ENCODE peak calls at places on chromosomes 5 and 9, in seven cellular contexts. S is A549, M is GM12878, W is K562, N is HepG2, Z is HCT116, C is SK-N-SH. Y is an unnamed sample.

GRCh38 chr9:113317777-113318176 is 14.6 kb upstream of the RNF183 start:
- DNase-seq in W (no peak), C (no peak), Z (no peak), M (no peak), S (no peak), N (peak), Y (no peak)

GRCh38 chr9:123339666-123340414 is 16.2 kb upstream of the CRB2 start:
- DNase-seq in C (no peak), S (no peak), M (peak), Z (no peak), W (peak), N (no peak), Y (peak)

GRCh38 chr9:133371261-133371711 is 4.6 kb downstream of the SURF4 start:
- DNase-seq in M (no peak), C (no peak), Z (no peak), W (peak), S (no peak), N (no peak), Y (peak)

GRCh38 chr5:90289837-90290236 is 119.7 kb downstream of the CETN3 start:
- DNase-seq in Z (no peak), S (no peak), M (no peak), W (no peak), N (no peak), C (no peak), Y (peak)

GRCh38 chr9:136867917-136868316 is 1.8 kb upstream of the EDF1 start:
- DNase-seq in W (no peak), M (no peak), N (no peak), S (no peak), C (no peak), Z (no peak), Y (no peak)

GRCh38 chr5:52943285-52943684 is 45.9 kb upstream of the ITGA2 start:
- DNase-seq in Z (no peak), M (no peak), N (peak), C (no peak), S (peak), W (no peak), Y (peak)

GRCh38 chr5:74864823-74865222 is 1.4 kb downstream of the FAM169A start:
- DNase-seq in W (no peak), N (peak), S (no peak), M (no peak), C (peak), Z (no peak), Y (no peak)

GRCh38 chr5:3010301-3010952 is 258.9 kb upstream of the IRX2 start:
- DNase-seq in N (no peak), W (no peak), M (no peak), C (no peak), S (no peak), Z (no peak), Y (no peak)

GRCh38 chr5:140298183-140298601 is 4.7 kb downstream of the PFDN1 start:
- DNase-seq in W (no peak), M (no peak), Z (no peak), C (no peak), N (peak), S (no peak), Y (no peak)

GRCh38 chr5:60835554-60835953 is 8.5 kb downstream of the ELOVL7 start:
- DNase-seq in C (no peak), N (no peak), M (no peak), Z (no peak), S (no peak), W (no peak), Y (no peak)

GRCh38 chr9:131954299-131954698 is 125.4 kb downstream of the MED27 start:
- DNase-seq in C (no peak), N (no peak), M (no peak), S (peak), W (peak), Z (peak), Y (no peak)

GRCh38 chr5:54534306-54534705 is 16.7 kb downstream of the SNX18 start:
- DNase-seq in N (no peak), M (no peak), C (no peak), S (no peak), W (no peak), Z (no peak), Y (no peak)

GRCh38 chr5:144583493-144584154 is 413.0 kb downstream of the KCTD16 start:
- DNase-seq in C (no peak), Z (no peak), N (no peak), W (no peak), M (no peak), S (peak), Y (no peak)

GRCh38 chr9:6703898-6704639 is 53.7 kb upstream of the KDM4C start:
- DNase-seq in M (no peak), Z (no peak), C (peak), N (peak), S (peak), W (no peak), Y (peak)

GRCh38 chr5:80987078-80987766 is 27.1 kb downstream of the RASGRF2 start:
- DNase-seq in N (no peak), C (no peak), Z (no peak), W (no peak), M (no peak), S (no peak), Y (no peak)

DNA sequence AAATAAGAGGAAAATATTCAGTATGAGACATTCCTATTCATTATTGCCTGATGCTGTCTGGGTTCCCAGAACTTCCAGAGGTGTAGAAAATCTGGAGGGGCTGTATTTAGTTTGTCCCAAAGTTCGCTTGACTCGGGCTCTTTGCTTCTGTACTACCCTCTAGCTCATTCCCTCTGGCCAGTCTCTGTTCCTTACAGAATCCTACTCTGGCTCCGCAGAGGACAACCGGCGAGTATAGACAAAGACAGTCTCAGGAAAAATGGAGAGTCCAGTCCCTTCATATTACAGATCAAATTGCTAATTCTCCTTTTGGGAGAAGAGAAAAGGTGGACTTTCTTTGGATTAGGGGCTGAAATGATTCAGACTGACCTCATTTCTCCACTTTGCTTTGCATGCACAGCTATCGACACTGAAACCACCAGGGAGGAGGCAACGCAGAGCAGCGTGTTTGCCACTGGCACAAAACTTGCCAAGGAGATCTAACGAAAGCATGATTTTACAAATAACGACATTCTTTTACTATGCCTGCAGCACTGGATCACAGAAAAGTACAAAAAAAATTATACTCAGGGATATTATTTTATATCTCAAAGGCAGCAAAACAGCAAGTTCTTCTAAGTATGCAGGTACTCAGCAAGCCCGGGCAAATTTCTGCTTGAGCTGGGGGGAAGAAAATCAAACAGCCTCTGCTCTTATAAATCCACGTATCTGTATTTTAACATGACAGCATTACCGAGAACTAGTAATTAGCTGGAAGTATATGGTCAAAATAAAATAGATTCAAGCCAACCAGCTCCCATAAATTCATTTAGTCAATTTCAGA is 279.7 kb downstream of the NPR3 start:
- DNase-seq in Z (no peak), C (no peak), S (no peak), N (no peak), W (no peak), M (no peak), Y (no peak)
- H3K4me3 ChIP-seq in Z (no peak), C (peak), S (no peak), N (no peak), W (no peak), M (no peak), Y (no peak)

GRCh38 chr5:124883686-124884085 is 137.2 kb upstream of the ZNF608 start:
- DNase-seq in N (no peak), C (no peak), Z (no peak), W (no peak), S (no peak), M (no peak), Y (no peak)

GRCh38 chr5:124878583-124879345 is 132.3 kb upstream of the ZNF608 start:
- DNase-seq in C (no peak), W (no peak), Z (no peak), M (no peak), N (no peak), S (no peak), Y (no peak)

GRCh38 chr5:124884108-124884507 is 137.7 kb upstream of the ZNF608 start:
- DNase-seq in S (no peak), M (no peak), Z (no peak), N (no peak), C (no peak), W (no peak), Y (no peak)

GRCh38 chr5:124881333-124881732 is 134.9 kb upstream of the ZNF608 start:
- DNase-seq in M (no peak), N (no peak), C (no peak), W (no peak), Z (no peak), S (no peak), Y (no peak)

DNA sequence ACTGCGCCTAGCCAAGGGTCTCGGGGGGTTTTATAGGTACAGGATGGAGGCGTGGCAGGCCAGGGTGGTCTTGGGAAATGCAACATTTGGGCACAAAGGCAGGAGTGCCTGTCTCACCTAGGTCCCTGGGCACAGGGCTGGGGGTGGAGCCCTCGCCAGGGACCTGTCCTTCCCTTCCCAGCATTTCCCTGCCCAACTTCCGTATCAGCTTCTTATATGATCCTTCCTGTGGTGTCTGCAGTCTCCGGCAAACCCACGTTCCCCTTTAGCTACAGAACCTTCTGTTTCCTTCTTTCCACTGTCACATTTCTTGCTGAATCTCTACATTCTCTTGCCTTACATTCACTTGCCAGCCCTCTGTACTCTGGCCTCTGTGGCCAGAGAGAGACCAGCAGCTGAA is 134.5 kb upstream of the ZNF608 start:
- DNase-seq in M (no peak), W (no peak), Z (no peak), C (no peak), S (no peak), N (no peak), Y (no peak)
- TF ChIP-seq MAX in M (no peak), W (no peak), Z (no peak), C (no peak), S (no peak), N (no peak), Y (no peak)

DNA sequence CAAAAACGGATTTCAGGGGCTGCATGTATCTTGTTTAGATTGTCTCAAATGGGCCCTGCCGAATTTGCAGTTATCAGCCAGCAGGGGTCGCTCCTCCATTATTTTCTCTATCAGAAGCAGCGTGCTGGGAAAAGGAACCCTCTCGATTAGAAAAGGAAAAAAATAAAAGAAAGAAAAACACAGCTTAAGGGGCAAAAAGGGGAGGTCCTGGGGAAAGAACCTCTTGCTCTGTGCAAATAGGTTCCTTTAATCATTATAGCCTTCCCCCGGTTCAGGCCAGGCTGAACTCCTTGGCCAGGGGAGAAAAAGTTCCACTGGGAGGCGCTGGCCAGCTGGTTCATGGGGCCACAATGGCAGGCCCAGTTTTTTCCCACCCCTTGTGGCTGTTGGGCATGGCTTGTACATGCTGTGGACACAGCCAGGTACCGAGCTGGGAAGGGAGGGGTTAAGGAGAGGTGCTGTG is 25.0 kb upstream of the CAPSL start:
- DNase-seq in W (peak), C (peak), S (peak), M (no peak), N (no peak), Z (no peak), Y (peak)
- TF ChIP-seq CTCF in W (peak), C (peak), S (peak), M (peak), N (peak), Z (peak), Y (peak)

GRCh38 chr9:71896762-71897161 is 14.2 kb downstream of the ABHD17B start:
- DNase-seq in N (no peak), C (no peak), M (no peak), S (no peak), W (no peak), Z (no peak), Y (peak)
- H3K4me3 ChIP-seq in N (no peak), C (no peak), M (no peak), S (no peak), W (no peak), Z (no peak), Y (no peak)

GRCh38 chr9:115674091-115674490 is 479.5 kb upstream of the PAPPA start:
- DNase-seq in W (no peak), S (no peak), M (no peak), Z (no peak), C (no peak), N (no peak), Y (no peak)
- TF ChIP-seq MAX in W (no peak), S (no peak), M (no peak), Z (no peak), C (no peak), N (no peak), Y (no peak)

Y was measured in NB4.